ENCODE peak calls at places on chromosomes 12 and 14, in six cellular contexts. I, O, U, Q, F and J are unnamed samples.

GRCh38 chr14:88411039-88411438 is 25.6 kb downstream of the SPATA7 start:
- DNase-seq in U (no peak), Q (no peak), O (no peak), F (peak), I (no peak), J (no peak)

GRCh38 chr14:97029800-97030199 is 232.6 kb downstream of the VRK1 start:
- DNase-seq in O (no peak), Q (no peak), U (no peak), I (no peak), F (no peak), J (no peak)

GRCh38 chr12:116236148-116236731 is 41.3 kb downstream of the MED13L start:
- DNase-seq in Q (peak), F (no peak), U (peak), O (peak), I (no peak), J (peak)

GRCh38 chr12:104890463-104891096 is 67.5 kb downstream of the SLC41A2 start:
- DNase-seq in Q (no peak), I (no peak), U (no peak), F (no peak), O (peak), J (no peak)

GRCh38 chr12:128627659-128628058 is 196.1 kb downstream of the SLC15A4 start:
- DNase-seq in O (no peak), F (no peak), Q (no peak), I (no peak), U (no peak), J (no peak)

GRCh38 chr14:23639891-23640523 is 3.8 kb downstream of the DHRS2 start:
- DNase-seq in F (no peak), I (no peak), U (no peak), O (peak), Q (peak), J (peak)

GRCh38 chr12:77841467-77842054 is 10.9 kb downstream of the NAV3 start:
- DNase-seq in F (no peak), Q (no peak), O (no peak), U (no peak), I (no peak), J (peak)

GRCh38 chr14:93114713-93115068 is 1.0 kb downstream of the ITPK1 start:
- DNase-seq in F (peak), Q (no peak), I (no peak), O (no peak), U (no peak), J (no peak)

GRCh38 chr12:64400041-64400440 is 4.2 kb upstream of the XPOT start:
- DNase-seq in U (peak), I (no peak), Q (peak), O (peak), F (no peak), J (peak)

GRCh38 chr14:92143309-92143708 is 21.5 kb downstream of the CPSF2 start:
- DNase-seq in O (no peak), U (no peak), I (no peak), Q (no peak), F (no peak), J (peak)

GRCh38 chr12:105079011-105079570 is 5.2 kb downstream of the ALDH1L2 start:
- DNase-seq in U (no peak), Q (no peak), I (no peak), O (no peak), F (no peak), J (no peak)

GRCh38 chr14:30345511-30345910 is 213.4 kb upstream of the G2E3 start:
- DNase-seq in Q (no peak), I (no peak), F (no peak), U (no peak), O (no peak), J (no peak)

GRCh38 chr14:95293474-95293873 is 26.2 kb downstream of the CLMN start:
- DNase-seq in F (no peak), O (no peak), Q (no peak), U (no peak), I (no peak), J (no peak)

GRCh38 chr12:101086490-101086889 is 123.5 kb downstream of the SLC5A8 start:
- DNase-seq in F (no peak), Q (peak), I (no peak), U (peak), O (peak), J (peak)

GRCh38 chr12:57342207-57342691 is 88.6 kb downstream of the R3HDM2 start:
- DNase-seq in O (peak), U (peak), F (peak), I (peak), Q (peak), J (peak)

GRCh38 chr12:9651265-9651729 is 18.2 kb upstream of the CLEC2D start:
- DNase-seq in F (no peak), Q (peak), I (no peak), U (peak), O (peak), J (peak)

GRCh38 chr14:64059454-64060198 is 206.8 kb downstream of the SYNE2 start:
- DNase-seq in F (no peak), I (no peak), O (no peak), Q (no peak), U (no peak), J (no peak)

GRCh38 chr14:22886500-22887259 is 3.7 kb downstream of the REM2 start:
- DNase-seq in U (peak), I (peak), F (peak), Q (peak), O (peak), J (peak)

GRCh38 chr12:57755454-57756372 is 810 bp downstream of the MARCHF9 start:
- DNase-seq in O (no peak), U (no peak), Q (no peak), I (no peak), F (peak), J (no peak)

GRCh38 chr14:69615471-69616407 is 4.3 kb downstream of the SUSD6 start:
- DNase-seq in Q (peak), F (no peak), O (peak), I (peak), U (peak), J (peak)

GRCh38 chr12:109731231-109731731 is 17.7 kb downstream of the FAM222A start:
- DNase-seq in Q (no peak), I (no peak), U (no peak), O (no peak), F (peak), J (no peak)

GRCh38 chr14:59055439-59056045 is 132.9 kb upstream of the DAAM1 start:
- DNase-seq in I (no peak), Q (peak), U (peak), O (peak), F (no peak), J (peak)

GRCh38 chr12:111673503-111673902 is 12.3 kb downstream of the BRAP start:
- DNase-seq in F (no peak), O (peak), I (no peak), U (no peak), Q (peak), J (peak)

GRCh38 chr14:90508536-90509254 is 111.9 kb downstream of the CALM1 start:
- DNase-seq in Q (no peak), O (no peak), U (no peak), I (no peak), F (no peak), J (no peak)

GRCh38 chr14:54589843-54590242 is 22.9 kb downstream of the SAMD4A start:
- DNase-seq in I (no peak), Q (no peak), U (no peak), F (no peak), O (peak), J (no peak)

GRCh38 chr12:52025301-52026172 is 18.8 kb downstream of the TAMALIN start:
- DNase-seq in Q (peak), U (peak), O (peak), F (peak), I (peak), J (peak)

GRCh38 chr12:25811656-25812126 is 146.8 kb upstream of the RASSF8 start:
- DNase-seq in I (no peak), Q (peak), F (no peak), O (peak), U (peak), J (peak)

GRCh38 chr14:71533800-71534199 is 398.4 kb upstream of the RGS6 start:
- DNase-seq in I (no peak), O (no peak), F (no peak), Q (no peak), U (no peak), J (no peak)
- H3K4me3 ChIP-seq in I (no peak), O (no peak), F (no peak), Q (no peak), U (no peak), J (no peak)

GRCh38 chr12:117528538-117528937 is 167.1 kb upstream of the NOS1 start:
- DNase-seq in F (no peak), Q (no peak), I (no peak), U (no peak), O (no peak), J (no peak)

GRCh38 chr12:117533687-117534086 is 172.3 kb upstream of the NOS1 start:
- DNase-seq in U (no peak), I (no peak), F (no peak), Q (no peak), O (no peak), J (no peak)

GRCh38 chr12:117526756-117527479 is 165.5 kb upstream of the NOS1 start:
- DNase-seq in U (no peak), O (no peak), Q (no peak), F (no peak), I (no peak), J (no peak)

GRCh38 chr12:117527480-117527857 is 166.0 kb upstream of the NOS1 start:
- DNase-seq in U (no peak), O (no peak), Q (no peak), F (no peak), I (no peak), J (no peak)

DNA sequence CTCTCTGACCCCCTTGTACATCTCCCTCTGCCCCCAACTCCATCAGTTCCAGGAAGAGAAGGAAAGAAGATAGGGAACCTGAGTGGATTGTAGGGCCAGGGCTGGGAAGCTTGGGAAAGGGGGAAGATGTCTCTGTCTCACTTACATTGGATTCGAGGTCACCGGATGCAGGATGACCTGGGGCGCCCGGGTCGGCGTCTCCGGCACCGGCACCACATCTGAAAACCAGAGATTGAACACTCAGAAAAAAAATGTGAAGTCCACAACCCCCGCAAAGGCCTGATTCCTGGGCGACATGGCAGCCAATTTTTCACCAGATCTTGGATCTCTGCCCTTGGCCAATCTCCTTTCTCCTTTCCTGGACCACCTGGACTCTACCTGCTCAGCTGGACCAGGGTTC is 169.4 kb upstream of the NOS1 start:
- DNase-seq in U (no peak), I (no peak), F (no peak), O (no peak), Q (no peak), J (no peak)
- H3K4me3 ChIP-seq in U (no peak), I (no peak), F (no peak), O (no peak), Q (no peak), J (no peak)

DNA sequence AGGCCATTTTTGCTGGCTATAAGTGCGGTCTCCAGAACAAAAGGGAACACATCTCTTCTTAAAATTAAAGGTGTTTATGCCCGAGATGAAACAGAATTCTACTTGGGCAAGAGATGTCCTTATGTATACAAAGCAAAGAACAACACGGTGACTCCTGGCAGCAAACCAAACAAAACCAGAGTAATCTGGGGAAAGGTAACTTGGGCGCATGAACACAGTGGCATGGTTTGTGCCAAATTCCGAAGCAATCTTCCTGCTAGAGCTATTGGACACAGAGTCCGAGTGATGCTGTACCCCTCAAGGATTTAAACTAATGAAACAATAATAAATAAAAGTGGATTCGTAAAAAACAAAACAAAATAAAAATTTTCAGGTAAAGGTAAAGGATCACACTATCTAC is 33.4 kb downstream of the PKP2 start:
- DNase-seq in U (no peak), Q (no peak), O (no peak), F (no peak), I (no peak), J (no peak)
- H3K4me3 ChIP-seq in U (no peak), Q (no peak), O (no peak), F (no peak), I (no peak), J (no peak)

DNA sequence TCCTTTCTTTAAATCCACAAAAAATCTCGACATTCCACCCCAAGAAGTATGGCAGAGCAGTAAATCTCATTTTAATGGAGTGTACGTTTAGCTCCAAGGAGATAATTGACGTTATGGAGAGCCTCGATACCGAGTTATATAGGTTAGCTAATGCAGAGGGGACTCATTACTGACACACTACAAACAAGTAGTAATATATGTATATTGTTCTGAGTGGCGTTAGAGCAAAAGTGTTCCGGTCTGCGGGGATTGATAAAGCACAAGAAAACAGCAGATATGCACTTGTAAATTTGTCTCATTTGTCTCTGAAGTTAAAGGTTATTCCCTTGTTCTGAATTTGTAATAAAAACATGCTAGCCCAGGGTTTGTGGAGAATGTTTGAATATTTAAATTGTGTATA is 84.1 kb downstream of the BCL11B start:
- DNase-seq in Q (no peak), F (no peak), U (no peak), I (no peak), O (no peak), J (no peak)
- H3K4me3 ChIP-seq in Q (no peak), F (no peak), U (no peak), I (no peak), O (no peak), J (no peak)

GRCh38 chr12:89475203-89475990 is 49.2 kb downstream of the GALNT4 start:
- DNase-seq in F (no peak), U (no peak), O (no peak), I (no peak), Q (no peak), J (no peak)
- H3K4me3 ChIP-seq in F (no peak), U (no peak), O (no peak), I (no peak), Q (no peak), J (no peak)

GRCh38 chr12:2092890-2093289 is 40.1 kb downstream of the CACNA1C start:
- DNase-seq in F (no peak), O (no peak), Q (no peak), U (peak), I (no peak), J (no peak)
- H3K4me3 ChIP-seq in F (no peak), O (no peak), Q (no peak), U (no peak), I (no peak), J (no peak)

DNA sequence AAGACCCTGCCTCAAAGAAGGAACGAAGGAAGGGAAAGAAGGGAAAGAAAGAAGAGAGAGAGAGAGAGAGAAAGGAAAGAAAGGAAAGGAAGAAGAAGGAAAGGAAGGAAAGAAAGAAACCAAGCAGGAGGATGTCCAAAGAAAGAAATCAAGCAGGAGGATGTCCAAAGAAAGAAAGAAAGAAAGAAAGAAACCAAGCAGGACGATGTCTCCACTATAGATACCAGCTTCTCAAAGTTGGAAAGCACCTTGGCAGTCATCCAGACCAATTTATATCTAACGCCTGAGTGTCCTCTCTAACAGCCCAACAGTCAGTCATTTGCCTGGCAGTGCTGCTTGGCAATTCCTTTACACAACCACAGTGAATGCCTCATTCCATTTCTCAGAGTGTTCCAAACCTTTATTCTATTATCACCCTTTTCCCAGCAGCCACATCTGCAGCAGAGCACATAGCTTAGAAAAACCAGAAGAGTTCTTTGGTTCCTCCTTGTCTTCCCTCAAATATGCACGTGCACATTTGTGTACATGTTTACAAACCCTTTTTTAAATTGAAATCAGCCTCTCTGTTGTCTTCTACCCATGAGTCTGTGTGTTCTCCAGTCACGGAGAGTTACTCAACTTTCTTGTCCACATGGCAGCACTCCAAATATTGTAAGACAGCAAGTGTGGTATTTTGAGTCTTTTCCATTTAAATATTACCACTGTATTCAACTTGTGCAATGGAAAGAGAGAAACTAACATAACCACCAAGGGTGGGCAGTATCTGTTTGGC is 138.4 kb downstream of the STXBP6 start:
- DNase-seq in O (peak), F (no peak), U (peak), I (no peak), Q (peak), J (peak)
- H3K4me3 ChIP-seq in O (no peak), F (no peak), U (no peak), I (no peak), Q (peak), J (peak)

GRCh38 chr14:21300892-21301291 is 21.0 kb downstream of the RPGRIP1 start:
- DNase-seq in I (no peak), U (no peak), Q (no peak), F (peak), O (no peak), J (peak)
- H3K4me3 ChIP-seq in I (no peak), U (peak), Q (no peak), F (peak), O (no peak), J (peak)

DNA sequence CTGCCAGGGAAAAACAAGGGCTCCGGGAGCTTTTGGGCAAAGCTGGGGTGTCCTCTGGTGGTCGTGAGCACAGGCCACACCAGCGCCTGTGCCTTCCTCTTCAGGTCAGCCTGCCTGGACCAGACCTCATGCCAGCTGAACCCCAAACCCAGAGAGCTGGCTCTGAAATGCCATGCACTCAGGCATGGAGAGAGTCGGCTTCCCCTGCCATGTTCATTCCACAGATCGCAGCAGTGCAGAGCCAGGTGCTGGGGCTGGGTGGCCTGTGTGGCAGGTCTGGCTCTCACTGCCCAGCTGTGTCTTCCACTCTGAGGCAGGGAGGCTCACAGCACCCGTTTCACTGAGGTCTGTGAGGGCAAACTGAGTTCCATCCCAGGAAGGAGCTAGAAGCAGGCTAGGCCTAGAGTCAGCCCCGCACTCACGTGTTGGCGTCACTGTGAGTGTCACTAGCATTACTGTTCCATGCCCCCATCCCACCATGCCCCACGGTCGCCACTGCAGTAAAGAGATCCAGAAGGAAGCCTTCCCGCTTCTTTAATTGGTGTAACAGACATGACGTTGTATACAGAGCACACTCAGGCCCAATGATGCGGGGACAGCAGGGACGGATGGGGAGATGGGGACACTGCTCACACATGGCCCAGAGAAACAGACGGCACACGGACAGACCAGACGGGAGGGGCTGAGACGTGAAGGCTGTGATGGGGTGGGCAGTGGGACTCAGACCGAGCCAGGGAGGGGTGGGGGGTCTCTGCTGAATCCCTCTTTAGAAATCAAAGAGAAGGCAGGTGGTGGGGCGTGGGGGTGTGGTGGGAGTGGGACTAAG is 2.7 kb downstream of the ARL6IP4 start:
- DNase-seq in U (no peak), Q (no peak), I (no peak), F (no peak), O (no peak), J (no peak)
- H3K4me3 ChIP-seq in U (no peak), Q (no peak), I (no peak), F (no peak), O (no peak), J (no peak)

GRCh38 chr14:102508410-102508773 is 1.2 kb downstream of the ANKRD9 start:
- DNase-seq in U (no peak), I (no peak), O (no peak), Q (no peak), F (peak), J (no peak)
- H3K4me3 ChIP-seq in U (peak), I (peak), O (peak), Q (peak), F (peak), J (peak)